ENCODE peak calls at places on chromosomes 7 and 10, in five cellular contexts. One of them, this sample, is unnamed.

GRCh38 chr7:151856516-151856915 is 20.4 kb downstream of the PRKAG2 start:
- DNase-seq in HepG2: no peak
- DNase-seq in GM12878: no peak
- DNase-seq in A549: no peak
- DNase-seq in K562: no peak
- DNase-seq in this sample: no peak

GRCh38 chr7:68187549-68187948 is 1190.9 kb downstream of the TYW1 start:
- DNase-seq in A549: no peak
- DNase-seq in K562: no peak
- DNase-seq in HepG2: no peak
- DNase-seq in GM12878: no peak
- DNase-seq in this sample: no peak

GRCh38 chr10:55410415-55410885 is 609.4 kb upstream of the PCDH15 start:
- DNase-seq in A549: no peak
- DNase-seq in K562: no peak
- DNase-seq in GM12878: no peak
- DNase-seq in HepG2: no peak
- DNase-seq in this sample: peak

GRCh38 chr7:4882169-4882741 is 1.3 kb downstream of the RADIL start:
- DNase-seq in K562: peak
- DNase-seq in HepG2: no peak
- DNase-seq in GM12878: no peak
- DNase-seq in A549: no peak
- DNase-seq in this sample: peak

GRCh38 chr10:1374901-1375804 is 319.0 kb downstream of the WDR37 start:
- DNase-seq in A549: no peak
- DNase-seq in K562: no peak
- DNase-seq in GM12878: no peak
- DNase-seq in HepG2: no peak
- DNase-seq in this sample: no peak

GRCh38 chr10:103507235-103508191 is 14.0 kb downstream of the NEURL1 start:
- DNase-seq in K562: no peak
- DNase-seq in A549: no peak
- DNase-seq in HepG2: no peak
- DNase-seq in GM12878: no peak
- DNase-seq in this sample: no peak

GRCh38 chr10:49761789-49762565 is at the start of gene OGDHL:
- DNase-seq in A549: peak
- DNase-seq in K562: peak
- DNase-seq in GM12878: no peak
- DNase-seq in HepG2: peak
- DNase-seq in this sample: peak

GRCh38 chr7:106217089-106217542 is 67.7 kb downstream of the NAMPT start:
- DNase-seq in K562: peak
- DNase-seq in A549: peak
- DNase-seq in GM12878: no peak
- DNase-seq in HepG2: no peak
- DNase-seq in this sample: peak

GRCh38 chr10:23656735-23657134 is 217.9 kb downstream of the OTUD1 start:
- DNase-seq in HepG2: no peak
- DNase-seq in GM12878: no peak
- DNase-seq in A549: no peak
- DNase-seq in K562: no peak
- DNase-seq in this sample: peak

GRCh38 chr10:24891823-24892222 is 60.6 kb downstream of the PRTFDC1 start:
- DNase-seq in GM12878: no peak
- DNase-seq in HepG2: no peak
- DNase-seq in K562: no peak
- DNase-seq in A549: peak
- DNase-seq in this sample: no peak

GRCh38 chr7:142537760-142538159 is 211.5 kb upstream of the PRSS1 start:
- DNase-seq in GM12878: no peak
- DNase-seq in A549: no peak
- DNase-seq in K562: no peak
- DNase-seq in HepG2: no peak
- DNase-seq in this sample: no peak

GRCh38 chr10:65570143-65571010 is 1355.5 kb upstream of the LRRTM3 start:
- DNase-seq in K562: no peak
- DNase-seq in A549: peak
- DNase-seq in GM12878: no peak
- DNase-seq in HepG2: peak
- DNase-seq in this sample: peak

GRCh38 chr7:191105-192034 is 1.0 kb upstream of the FAM20C start:
- DNase-seq in A549: peak
- DNase-seq in GM12878: no peak
- DNase-seq in HepG2: no peak
- DNase-seq in K562: no peak
- DNase-seq in this sample: no peak

GRCh38 chr7:117262546-117262945 is 60.3 kb downstream of the WNT2 start:
- DNase-seq in A549: no peak
- DNase-seq in K562: no peak
- DNase-seq in GM12878: no peak
- DNase-seq in HepG2: no peak
- DNase-seq in this sample: no peak

GRCh38 chr7:157292770-157293412 is 43.9 kb upstream of the DNAJB6 start:
- DNase-seq in GM12878: no peak
- DNase-seq in HepG2: no peak
- DNase-seq in A549: peak
- DNase-seq in K562: peak
- DNase-seq in this sample: peak

GRCh38 chr7:155183655-155184054 is 113.5 kb downstream of the HTR5A start:
- DNase-seq in K562: no peak
- DNase-seq in HepG2: no peak
- DNase-seq in A549: no peak
- DNase-seq in GM12878: no peak
- DNase-seq in this sample: no peak

GRCh38 chr7:130433336-130433735 is 7.5 kb downstream of the CEP41 start:
- DNase-seq in HepG2: no peak
- DNase-seq in GM12878: no peak
- DNase-seq in K562: no peak
- DNase-seq in A549: no peak
- DNase-seq in this sample: no peak

GRCh38 chr7:142795339-142795863 is 24.6 kb downstream of the PRSS2 start:
- DNase-seq in K562: no peak
- DNase-seq in A549: no peak
- DNase-seq in GM12878: no peak
- DNase-seq in HepG2: no peak
- DNase-seq in this sample: peak

GRCh38 chr7:65216469-65216868 is 157.2 kb upstream of the ZNF92 start:
- DNase-seq in GM12878: no peak
- DNase-seq in K562: no peak
- DNase-seq in A549: peak
- DNase-seq in HepG2: peak
- DNase-seq in this sample: peak

GRCh38 chr7:38548605-38549004 is 82.6 kb downstream of the AMPH start:
- DNase-seq in HepG2: no peak
- DNase-seq in GM12878: no peak
- DNase-seq in A549: no peak
- DNase-seq in K562: no peak
- DNase-seq in this sample: no peak

GRCh38 chr7:130950054-130950453 is 216.0 kb upstream of the KLF14 start:
- DNase-seq in GM12878: no peak
- DNase-seq in HepG2: no peak
- DNase-seq in A549: no peak
- DNase-seq in K562: no peak
- DNase-seq in this sample: no peak

GRCh38 chr7:111172573-111172972 is 81.6 kb downstream of the LRRN3 start:
- DNase-seq in K562: no peak
- DNase-seq in A549: no peak
- DNase-seq in GM12878: no peak
- DNase-seq in HepG2: no peak
- DNase-seq in this sample: no peak

GRCh38 chr10:92760609-92761008 is 70.9 kb downstream of the HHEX start:
- DNase-seq in GM12878: no peak
- DNase-seq in K562: no peak
- DNase-seq in HepG2: no peak
- DNase-seq in A549: peak
- DNase-seq in this sample: no peak

GRCh38 chr10:80497187-80498038 is 40.3 kb upstream of the SH2D4B start:
- DNase-seq in HepG2: no peak
- DNase-seq in K562: peak
- DNase-seq in GM12878: no peak
- DNase-seq in A549: no peak
- DNase-seq in this sample: no peak

GRCh38 chr10:44853148-44853734 is 57.9 kb upstream of the TMEM72 start:
- DNase-seq in A549: no peak
- DNase-seq in GM12878: no peak
- DNase-seq in HepG2: no peak
- DNase-seq in K562: no peak
- DNase-seq in this sample: no peak

GRCh38 chr10:125584954-125585353 is 98.0 kb downstream of the TEX36 start:
- DNase-seq in K562: no peak
- DNase-seq in A549: peak
- DNase-seq in HepG2: no peak
- DNase-seq in GM12878: no peak
- DNase-seq in this sample: no peak
- TF ChIP-seq JUNB in K562: no peak
- TF ChIP-seq JUNB in A549: peak
- TF ChIP-seq JUNB in HepG2: no peak
- TF ChIP-seq JUNB in GM12878: no peak
- TF ChIP-seq JUNB in this sample: no peak

GRCh38 chr10:119896937-119897336 is 4.4 kb downstream of the SEC23IP start:
- DNase-seq in A549: peak
- DNase-seq in HepG2: peak
- DNase-seq in GM12878: no peak
- DNase-seq in K562: no peak
- DNase-seq in this sample: no peak
- TF ChIP-seq REST in A549: no peak
- TF ChIP-seq REST in HepG2: no peak
- TF ChIP-seq REST in GM12878: no peak
- TF ChIP-seq REST in K562: no peak
- TF ChIP-seq REST in this sample: no peak

GRCh38 chr10:89207181-89207800 is at the start of gene CH25H:
- DNase-seq in A549: peak
- DNase-seq in K562: no peak
- DNase-seq in HepG2: no peak
- DNase-seq in GM12878: no peak
- DNase-seq in this sample: peak
- TF ChIP-seq JUNB in A549: no peak
- TF ChIP-seq JUNB in K562: no peak
- TF ChIP-seq JUNB in HepG2: no peak
- TF ChIP-seq JUNB in GM12878: no peak
- TF ChIP-seq JUNB in this sample: no peak

DNA sequence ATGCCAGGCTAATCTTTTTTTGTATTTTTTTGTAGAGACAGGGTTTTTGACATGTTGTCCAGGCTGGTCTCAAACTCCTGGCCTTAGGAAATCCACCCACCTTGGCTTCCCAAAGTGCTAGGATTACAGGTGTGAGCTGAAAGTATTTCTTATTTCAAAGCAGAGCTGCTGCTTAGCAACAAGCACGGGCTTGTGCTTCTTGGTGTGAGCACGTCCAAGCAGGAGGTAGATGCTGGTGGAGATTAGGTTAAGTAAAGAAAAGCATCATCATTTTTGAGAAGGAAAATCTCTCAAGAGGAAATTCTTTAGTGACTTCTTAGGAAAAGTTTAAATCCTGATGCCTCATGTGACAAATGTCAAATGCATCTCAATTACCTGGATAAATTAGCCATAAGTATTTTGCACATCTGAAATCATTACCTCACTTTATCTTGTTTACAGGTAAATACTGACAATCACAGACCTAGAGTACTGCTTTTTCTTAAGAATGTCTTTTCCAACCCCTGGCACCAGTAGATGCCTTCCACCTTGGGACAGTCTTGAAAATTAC is 431.8 kb upstream of the FZD8 start:
- DNase-seq in A549: no peak
- DNase-seq in HepG2: no peak
- DNase-seq in K562: no peak
- DNase-seq in GM12878: no peak
- DNase-seq in this sample: no peak
- TF ChIP-seq REST in A549: no peak
- TF ChIP-seq REST in HepG2: no peak
- TF ChIP-seq REST in K562: no peak
- TF ChIP-seq REST in GM12878: no peak
- TF ChIP-seq REST in this sample: no peak

This sample was measured in GM23338.